ENCODE peak calls at places on chromosomes 5 and 9, in ten cellular contexts. Q is PC-3, N is body of pancreas, I is Peyer's patch, C is spleen, A is cardiac muscle cell, J is IMR-90, G is aorta, D is A549, K is H1. B is an unnamed sample.

GRCh38 chr5:78594946-78595921 is 53.3 kb downstream of the LHFPL2 start:
- DNase-seq in J (peak; percentile 100), A (peak; percentile 98), I (no peak), K (no peak), C (no peak), D (peak; percentile 85), N (peak; percentile 73), Q (peak; percentile 93), G (peak; percentile 62), B (no peak)

GRCh38 chr5:68189171-68189570 is 26.4 kb upstream of the PIK3R1 start:
- DNase-seq in K (no peak), D (no peak), Q (no peak), N (no peak), C (no peak), J (no peak), I (no peak), G (no peak), A (no peak), B (no peak)

GRCh38 chr9:18520395-18520794 is 46.4 kb downstream of the ADAMTSL1 start:
- DNase-seq in N (no peak), G (no peak), A (no peak), J (no peak), D (no peak), I (no peak), Q (no peak), K (no peak), C (no peak), B (no peak)

GRCh38 chr5:10030219-10030831 is 219.4 kb downstream of the ATPSCKMT start:
- DNase-seq in C (no peak), N (no peak), J (peak; percentile 60), K (peak; percentile 62), D (no peak), G (no peak), Q (peak; percentile 76), A (peak; percentile 73), I (no peak), B (no peak)

GRCh38 chr9:71001780-71002386 is 119.5 kb downstream of the TRPM3 start:
- DNase-seq in D (no peak), A (peak; percentile 60), K (no peak), C (no peak), I (no peak), G (no peak), N (peak; percentile 37), Q (peak; percentile 41), J (peak; percentile 25), B (peak; percentile 5)

GRCh38 chr5:65480306-65480865 is 1.3 kb downstream of the ADAMTS6 start:
- DNase-seq in N (peak; percentile 67), J (peak; percentile 93), G (peak; percentile 85), K (no peak), Q (peak; percentile 43), D (no peak), C (no peak), I (peak; percentile 50), A (peak; percentile 90), B (peak; percentile 50)

GRCh38 chr5:16859346-16859745 is 76.7 kb downstream of the MYO10 start:
- DNase-seq in A (no peak), N (no peak), I (no peak), G (no peak), J (no peak), D (no peak), K (no peak), C (no peak), Q (no peak), B (no peak)

GRCh38 chr5:14272548-14273205 is 129.5 kb downstream of the TRIO start:
- DNase-seq in I (no peak), A (no peak), K (no peak), N (no peak), G (no peak), Q (no peak), J (no peak), C (no peak), D (no peak), B (no peak)

GRCh38 chr9:110114888-110115259 is 93.1 kb downstream of the C9orf152 start:
- DNase-seq in G (no peak), I (no peak), C (no peak), N (no peak), D (no peak), K (no peak), A (peak; percentile 89), Q (no peak), J (peak; percentile 44), B (no peak)

GRCh38 chr5:109987355-109987754 is 297.6 kb downstream of the MAN2A1 start:
- DNase-seq in K (no peak), Q (no peak), C (no peak), N (no peak), I (no peak), J (no peak), D (no peak), A (peak; percentile 6), G (no peak), B (no peak)

GRCh38 chr5:172594867-172595466 is 46.1 kb upstream of the NEURL1B start:
- DNase-seq in A (no peak), K (no peak), I (no peak), Q (no peak), D (no peak), N (no peak), C (no peak), J (no peak), G (no peak), B (no peak)

GRCh38 chr9:4223434-4223833 is 76.4 kb downstream of the GLIS3 start:
- DNase-seq in D (no peak), G (no peak), Q (peak; percentile 51), K (no peak), N (no peak), I (no peak), C (no peak), J (no peak), A (no peak), B (no peak)

GRCh38 chr9:22469928-22470544 is 23.4 kb downstream of the DMRTA1 start:
- DNase-seq in K (peak; percentile 48), Q (peak; percentile 86), J (peak; percentile 13), N (no peak), I (no peak), D (peak; percentile 30), G (no peak), C (no peak), A (peak; percentile 29), B (no peak)

GRCh38 chr5:168736201-168736940 is 157.2 kb upstream of the PANK3 start:
- DNase-seq in A (peak; percentile 21), G (no peak), Q (no peak), J (no peak), N (no peak), K (no peak), I (no peak), C (no peak), D (no peak), B (no peak)

GRCh38 chr5:135821802-135822201 is 12.7 kb upstream of the SLC25A48 start:
- DNase-seq in N (no peak), G (no peak), I (no peak), C (no peak), D (no peak), Q (no peak), A (no peak), J (no peak), K (no peak), B (no peak)

GRCh38 chr5:179273441-179274145 is 71.7 kb downstream of the ADAMTS2 start:
- DNase-seq in D (no peak), A (no peak), K (no peak), Q (no peak), N (no peak), C (peak; percentile 36), I (no peak), J (no peak), G (peak; percentile 37), B (no peak)

GRCh38 chr9:129464972-129465833 is 155.7 kb downstream of the C9orf50 start:
- DNase-seq in I (no peak), N (no peak), Q (no peak), A (peak; percentile 72), J (peak; percentile 60), G (peak; percentile 74), K (no peak), D (no peak), C (no peak), B (peak; percentile 11)

GRCh38 chr5:41270423-41271251 is 57.3 kb upstream of the C6 start:
- DNase-seq in C (no peak), I (no peak), N (peak; percentile 64), G (no peak), Q (peak; percentile 85), A (peak; percentile 91), K (no peak), J (peak; percentile 76), D (peak; percentile 12), B (peak; percentile 1)

DNA sequence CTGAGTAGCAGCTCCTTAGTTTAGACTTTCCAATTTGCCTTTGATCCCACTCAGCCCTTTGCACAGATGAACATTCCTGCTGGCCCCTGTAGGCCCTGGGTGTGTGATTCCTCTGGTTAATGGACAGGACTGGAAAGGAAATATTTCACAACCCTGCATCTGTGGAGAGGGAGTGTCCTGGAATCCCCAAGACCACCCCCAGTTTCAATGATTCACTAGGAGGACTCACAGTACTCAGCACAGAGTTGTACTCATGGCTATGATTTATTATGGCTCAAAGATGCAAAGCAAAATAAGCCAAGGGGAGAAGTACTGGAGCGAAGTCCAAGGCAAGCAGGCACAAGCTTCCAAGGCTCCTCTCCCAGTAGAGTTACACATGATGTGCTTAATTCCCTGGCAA is 42.4 kb upstream of the TJP2 start:
- DNase-seq in C (no peak), Q (peak; percentile 33), A (peak; percentile 97), N (peak; percentile 20), D (no peak), G (no peak), J (peak; percentile 96), K (no peak), I (no peak), B (no peak)
- H3K27ac ChIP-seq in C (no peak overlapping the region), Q (no peak overlapping the region), A (no peak overlapping the region), N (peak overlapping the region; percentile 33), D (no peak overlapping the region), G (peak overlapping the region; percentile 89), J (peak overlapping the region; percentile 5), K (no peak overlapping the region), I (peak overlapping the region; percentile 91), B (no peak overlapping the region)

GRCh38 chr5:143152445-143152844 is 251.0 kb downstream of the NR3C1 start:
- DNase-seq in D (no peak), Q (no peak), G (no peak), N (no peak), A (no peak), K (no peak), I (no peak), C (no peak), J (no peak), B (no peak)
- H3K27ac ChIP-seq in D (no peak overlapping the region), Q (no peak overlapping the region), G (no peak overlapping the region), N (no peak overlapping the region), A (no peak overlapping the region), K (no peak overlapping the region), I (no peak overlapping the region), C (no peak overlapping the region), J (peak overlapping the region; percentile 38), B (no peak overlapping the region)

DNA sequence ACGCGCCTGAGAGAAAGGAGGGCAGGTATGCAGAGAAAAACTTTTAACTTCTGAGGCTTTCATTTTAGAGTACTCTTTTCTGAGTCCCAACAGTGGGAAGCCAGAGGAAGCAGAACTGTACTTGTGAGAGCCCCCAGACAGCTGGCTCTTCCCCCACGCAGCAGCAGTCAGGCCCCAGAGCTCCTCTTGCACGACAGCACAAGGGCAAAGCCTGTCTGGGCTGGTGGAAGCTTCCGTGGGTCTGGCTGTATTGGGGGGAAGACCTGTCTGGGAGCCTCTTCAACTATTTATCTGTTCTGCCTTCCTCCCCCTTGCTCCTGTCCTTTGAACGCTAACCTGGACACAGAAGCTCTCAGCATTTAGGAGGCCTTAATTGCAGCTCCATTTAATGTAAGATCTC is 68.2 kb downstream of the THBS4 start:
- DNase-seq in K (no peak), G (no peak), A (no peak), I (no peak), Q (no peak), J (no peak), C (no peak), N (no peak), D (no peak), B (no peak)
- H3K27ac ChIP-seq in K (no peak overlapping the region), G (no peak overlapping the region), A (peak overlapping the region; percentile 53), I (no peak overlapping the region), Q (no peak overlapping the region), J (no peak overlapping the region), C (no peak overlapping the region), N (no peak overlapping the region), D (no peak overlapping the region), B (no peak overlapping the region)

GRCh38 chr9:86354882-86355399 is 731 bp upstream of the TUT7 start:
- DNase-seq in D (peak; percentile 28), C (no peak), Q (no peak), J (no peak), I (no peak), N (no peak), K (no peak), A (peak; percentile 28), G (no peak), B (no peak)
- H3K27ac ChIP-seq in D (peak overlapping the region; percentile 98), C (peak overlapping the region; percentile 95), Q (peak overlapping the region; percentile 52), J (peak overlapping the region; percentile 60), I (peak overlapping the region; percentile 98), N (peak overlapping the region; percentile 96), K (no peak overlapping the region), A (peak overlapping the region; percentile 73), G (peak overlapping the region; percentile 34), B (peak overlapping the region; percentile 84)

B was measured in CD4-positive, alpha-beta memory T cell.